ENCODE peak calls at places on chromosome 14, in ten cellular contexts. One of them, this sample, is unnamed.

GRCh38 chr14:105952222-105952621 is 425.8 kb downstream of the TMEM121 start:
- DNase-seq in iris pigment epithelial cell: no peak
- DNase-seq in NCI-H345: no peak
- DNase-seq in ureter: peak
- DNase-seq in small intestine: no peak
- DNase-seq in GM20000: no peak
- DNase-seq in choroid plexus epithelial cell: no peak
- DNase-seq in HT1080: no peak
- DNase-seq in T1000: no peak
- DNase-seq in COR-L47: no peak
- DNase-seq in this sample: no peak

GRCh38 chr14:90658541-90658967 is 157.7 kb downstream of the TTC7B start:
- DNase-seq in iris pigment epithelial cell: peak
- DNase-seq in NCI-H345: no peak
- DNase-seq in ureter: no peak
- DNase-seq in small intestine: peak
- DNase-seq in GM20000: peak
- DNase-seq in choroid plexus epithelial cell: peak
- DNase-seq in HT1080: peak
- DNase-seq in T1000: no peak
- DNase-seq in COR-L47: no peak
- DNase-seq in this sample: no peak

GRCh38 chr14:68682166-68683103 is 110.4 kb downstream of the ZFP36L1 start:
- DNase-seq in iris pigment epithelial cell: peak
- DNase-seq in NCI-H345: no peak
- DNase-seq in ureter: no peak
- DNase-seq in small intestine: peak
- DNase-seq in GM20000: peak
- DNase-seq in choroid plexus epithelial cell: peak
- DNase-seq in HT1080: peak
- DNase-seq in T1000: peak
- DNase-seq in COR-L47: no peak
- DNase-seq in this sample: no peak

GRCh38 chr14:92421756-92422155 is 91.8 kb upstream of the RIN3 start:
- DNase-seq in iris pigment epithelial cell: peak
- DNase-seq in NCI-H345: no peak
- DNase-seq in ureter: no peak
- DNase-seq in small intestine: no peak
- DNase-seq in GM20000: no peak
- DNase-seq in choroid plexus epithelial cell: peak
- DNase-seq in HT1080: no peak
- DNase-seq in T1000: no peak
- DNase-seq in COR-L47: no peak
- DNase-seq in this sample: no peak

GRCh38 chr14:31038521-31039166 is 12.5 kb upstream of the STRN3 start:
- DNase-seq in iris pigment epithelial cell: no peak
- DNase-seq in NCI-H345: no peak
- DNase-seq in ureter: no peak
- DNase-seq in small intestine: peak
- DNase-seq in GM20000: no peak
- DNase-seq in choroid plexus epithelial cell: no peak
- DNase-seq in HT1080: peak
- DNase-seq in T1000: no peak
- DNase-seq in COR-L47: no peak
- DNase-seq in this sample: no peak

GRCh38 chr14:22556021-22556989 is 32.7 kb downstream of the DAD1 start:
- DNase-seq in iris pigment epithelial cell: peak
- DNase-seq in NCI-H345: no peak
- DNase-seq in ureter: peak
- DNase-seq in small intestine: peak
- DNase-seq in GM20000: peak
- DNase-seq in choroid plexus epithelial cell: peak
- DNase-seq in HT1080: peak
- DNase-seq in T1000: peak
- DNase-seq in COR-L47: no peak
- DNase-seq in this sample: peak

GRCh38 chr14:77872971-77873370 is 73.1 kb downstream of the ADCK1 start:
- DNase-seq in iris pigment epithelial cell: no peak
- DNase-seq in NCI-H345: no peak
- DNase-seq in ureter: no peak
- DNase-seq in small intestine: no peak
- DNase-seq in GM20000: no peak
- DNase-seq in choroid plexus epithelial cell: no peak
- DNase-seq in HT1080: no peak
- DNase-seq in T1000: no peak
- DNase-seq in COR-L47: peak
- DNase-seq in this sample: no peak

GRCh38 chr14:30443368-30444007 is 115.5 kb upstream of the G2E3 start:
- DNase-seq in iris pigment epithelial cell: peak
- DNase-seq in NCI-H345: peak
- DNase-seq in ureter: no peak
- DNase-seq in small intestine: no peak
- DNase-seq in GM20000: no peak
- DNase-seq in choroid plexus epithelial cell: peak
- DNase-seq in HT1080: peak
- DNase-seq in T1000: no peak
- DNase-seq in COR-L47: peak
- DNase-seq in this sample: peak

GRCh38 chr14:106277503-106277902 is 751.1 kb downstream of the TMEM121 start:
- DNase-seq in iris pigment epithelial cell: no peak
- DNase-seq in NCI-H345: no peak
- DNase-seq in ureter: no peak
- DNase-seq in small intestine: no peak
- DNase-seq in GM20000: peak
- DNase-seq in choroid plexus epithelial cell: no peak
- DNase-seq in HT1080: peak
- DNase-seq in T1000: no peak
- DNase-seq in COR-L47: no peak
- DNase-seq in this sample: peak

GRCh38 chr14:91377700-91378652 is 39.6 kb downstream of the CCDC88C start:
- DNase-seq in iris pigment epithelial cell: no peak
- DNase-seq in NCI-H345: no peak
- DNase-seq in ureter: no peak
- DNase-seq in small intestine: peak
- DNase-seq in GM20000: no peak
- DNase-seq in choroid plexus epithelial cell: no peak
- DNase-seq in HT1080: peak
- DNase-seq in T1000: no peak
- DNase-seq in COR-L47: no peak
- DNase-seq in this sample: peak

GRCh38 chr14:100524233-100524932 is 62.8 kb downstream of the BEGAIN start:
- DNase-seq in iris pigment epithelial cell: no peak
- DNase-seq in NCI-H345: no peak
- DNase-seq in ureter: no peak
- DNase-seq in small intestine: no peak
- DNase-seq in GM20000: no peak
- DNase-seq in choroid plexus epithelial cell: no peak
- DNase-seq in HT1080: no peak
- DNase-seq in T1000: no peak
- DNase-seq in COR-L47: no peak
- DNase-seq in this sample: no peak

GRCh38 chr14:69046468-69046867 is 67.4 kb upstream of the ACTN1 start:
- DNase-seq in iris pigment epithelial cell: peak
- DNase-seq in NCI-H345: no peak
- DNase-seq in ureter: peak
- DNase-seq in small intestine: no peak
- DNase-seq in GM20000: no peak
- DNase-seq in choroid plexus epithelial cell: peak
- DNase-seq in HT1080: no peak
- DNase-seq in T1000: no peak
- DNase-seq in COR-L47: no peak
- DNase-seq in this sample: no peak

GRCh38 chr14:101492716-101493115 is 68.6 kb upstream of the DIO3 start:
- DNase-seq in iris pigment epithelial cell: no peak
- DNase-seq in NCI-H345: no peak
- DNase-seq in ureter: no peak
- DNase-seq in small intestine: no peak
- DNase-seq in GM20000: no peak
- DNase-seq in choroid plexus epithelial cell: no peak
- DNase-seq in HT1080: no peak
- DNase-seq in T1000: no peak
- DNase-seq in COR-L47: no peak
- DNase-seq in this sample: no peak

GRCh38 chr14:94685166-94685581 is 73.0 kb downstream of the SERPINA3 start:
- DNase-seq in iris pigment epithelial cell: no peak
- DNase-seq in NCI-H345: no peak
- DNase-seq in ureter: no peak
- DNase-seq in small intestine: no peak
- DNase-seq in GM20000: no peak
- DNase-seq in choroid plexus epithelial cell: no peak
- DNase-seq in HT1080: no peak
- DNase-seq in T1000: no peak
- DNase-seq in COR-L47: no peak
- DNase-seq in this sample: peak

GRCh38 chr14:71550367-71550766 is 381.9 kb upstream of the RGS6 start:
- DNase-seq in iris pigment epithelial cell: no peak
- DNase-seq in NCI-H345: no peak
- DNase-seq in ureter: no peak
- DNase-seq in small intestine: no peak
- DNase-seq in GM20000: peak
- DNase-seq in choroid plexus epithelial cell: no peak
- DNase-seq in HT1080: no peak
- DNase-seq in T1000: no peak
- DNase-seq in COR-L47: no peak
- DNase-seq in this sample: no peak

GRCh38 chr14:28756896-28757570 is 9.6 kb upstream of the FOXG1 start:
- DNase-seq in iris pigment epithelial cell: peak
- DNase-seq in NCI-H345: no peak
- DNase-seq in ureter: no peak
- DNase-seq in small intestine: peak
- DNase-seq in GM20000: no peak
- DNase-seq in choroid plexus epithelial cell: peak
- DNase-seq in HT1080: no peak
- DNase-seq in T1000: peak
- DNase-seq in COR-L47: no peak
- DNase-seq in this sample: peak

GRCh38 chr14:43896044-43896443 is 611.0 kb downstream of the FSCB start:
- DNase-seq in iris pigment epithelial cell: no peak
- DNase-seq in NCI-H345: no peak
- DNase-seq in ureter: no peak
- DNase-seq in small intestine: no peak
- DNase-seq in GM20000: no peak
- DNase-seq in choroid plexus epithelial cell: no peak
- DNase-seq in HT1080: no peak
- DNase-seq in T1000: no peak
- DNase-seq in COR-L47: no peak
- DNase-seq in this sample: peak

GRCh38 chr14:100524933-100525243 is 62.3 kb downstream of the BEGAIN start:
- DNase-seq in iris pigment epithelial cell: no peak
- DNase-seq in NCI-H345: no peak
- DNase-seq in ureter: peak
- DNase-seq in small intestine: no peak
- DNase-seq in GM20000: peak
- DNase-seq in choroid plexus epithelial cell: peak
- DNase-seq in HT1080: no peak
- DNase-seq in T1000: no peak
- DNase-seq in COR-L47: no peak
- DNase-seq in this sample: no peak

GRCh38 chr14:90607141-90607540 is 209.1 kb downstream of the TTC7B start:
- DNase-seq in iris pigment epithelial cell: no peak
- DNase-seq in NCI-H345: no peak
- DNase-seq in ureter: no peak
- DNase-seq in small intestine: no peak
- DNase-seq in GM20000: no peak
- DNase-seq in choroid plexus epithelial cell: no peak
- DNase-seq in HT1080: no peak
- DNase-seq in T1000: no peak
- DNase-seq in COR-L47: no peak
- DNase-seq in this sample: no peak

GRCh38 chr14:96564389-96564788 is 62.2 kb downstream of the PAPOLA start:
- DNase-seq in iris pigment epithelial cell: peak
- DNase-seq in NCI-H345: no peak
- DNase-seq in ureter: no peak
- DNase-seq in small intestine: no peak
- DNase-seq in GM20000: no peak
- DNase-seq in choroid plexus epithelial cell: peak
- DNase-seq in HT1080: no peak
- DNase-seq in T1000: no peak
- DNase-seq in COR-L47: peak
- DNase-seq in this sample: no peak

GRCh38 chr14:77991128-77991772 is 178.9 kb upstream of the NRXN3 start:
- DNase-seq in iris pigment epithelial cell: no peak
- DNase-seq in NCI-H345: no peak
- DNase-seq in ureter: no peak
- DNase-seq in small intestine: no peak
- DNase-seq in GM20000: no peak
- DNase-seq in choroid plexus epithelial cell: no peak
- DNase-seq in HT1080: no peak
- DNase-seq in T1000: no peak
- DNase-seq in COR-L47: no peak
- DNase-seq in this sample: peak

GRCh38 chr14:56891226-56891625 is 80.9 kb upstream of the OTX2 start:
- DNase-seq in iris pigment epithelial cell: no peak
- DNase-seq in NCI-H345: no peak
- DNase-seq in ureter: no peak
- DNase-seq in small intestine: no peak
- DNase-seq in GM20000: no peak
- DNase-seq in choroid plexus epithelial cell: no peak
- DNase-seq in HT1080: no peak
- DNase-seq in T1000: no peak
- DNase-seq in COR-L47: no peak
- DNase-seq in this sample: no peak

GRCh38 chr14:36996133-36996856 is 176.1 kb downstream of the SLC25A21 start:
- DNase-seq in iris pigment epithelial cell: peak
- DNase-seq in NCI-H345: no peak
- DNase-seq in ureter: no peak
- DNase-seq in small intestine: no peak
- DNase-seq in GM20000: no peak
- DNase-seq in choroid plexus epithelial cell: peak
- DNase-seq in HT1080: peak
- DNase-seq in T1000: no peak
- DNase-seq in COR-L47: no peak
- DNase-seq in this sample: peak

GRCh38 chr14:33777651-33778050 is 173.2 kb downstream of the EGLN3 start:
- DNase-seq in iris pigment epithelial cell: no peak
- DNase-seq in NCI-H345: no peak
- DNase-seq in ureter: no peak
- DNase-seq in small intestine: no peak
- DNase-seq in GM20000: no peak
- DNase-seq in choroid plexus epithelial cell: no peak
- DNase-seq in HT1080: no peak
- DNase-seq in T1000: no peak
- DNase-seq in COR-L47: no peak
- DNase-seq in this sample: no peak

GRCh38 chr14:96204151-96205058 is at the start of gene BDKRB2:
- DNase-seq in iris pigment epithelial cell: peak
- DNase-seq in NCI-H345: peak
- DNase-seq in ureter: peak
- DNase-seq in small intestine: peak
- DNase-seq in GM20000: no peak
- DNase-seq in choroid plexus epithelial cell: peak
- DNase-seq in HT1080: peak
- DNase-seq in T1000: peak
- DNase-seq in COR-L47: peak
- DNase-seq in this sample: peak

GRCh38 chr14:97276573-97276972 is 479.4 kb downstream of the VRK1 start:
- DNase-seq in iris pigment epithelial cell: no peak
- DNase-seq in NCI-H345: no peak
- DNase-seq in ureter: no peak
- DNase-seq in small intestine: no peak
- DNase-seq in GM20000: no peak
- DNase-seq in choroid plexus epithelial cell: no peak
- DNase-seq in HT1080: peak
- DNase-seq in T1000: no peak
- DNase-seq in COR-L47: no peak
- DNase-seq in this sample: no peak

GRCh38 chr14:101830271-101830670 is 68.8 kb downstream of the PPP2R5C start:
- DNase-seq in iris pigment epithelial cell: no peak
- DNase-seq in NCI-H345: no peak
- DNase-seq in ureter: no peak
- DNase-seq in small intestine: no peak
- DNase-seq in GM20000: no peak
- DNase-seq in choroid plexus epithelial cell: no peak
- DNase-seq in HT1080: no peak
- DNase-seq in T1000: no peak
- DNase-seq in COR-L47: no peak
- DNase-seq in this sample: no peak

GRCh38 chr14:61549425-61549824 is 145.9 kb upstream of the HIF1A start:
- DNase-seq in iris pigment epithelial cell: peak
- DNase-seq in NCI-H345: no peak
- DNase-seq in ureter: no peak
- DNase-seq in small intestine: no peak
- DNase-seq in GM20000: no peak
- DNase-seq in choroid plexus epithelial cell: peak
- DNase-seq in HT1080: no peak
- DNase-seq in T1000: no peak
- DNase-seq in COR-L47: no peak
- DNase-seq in this sample: no peak

This sample was measured in DMS53.